ENCODE peak calls at places on chromosomes 11 and 22, in ten cellular contexts. Z is progenitor cell of endocrine pancreas; A is stimulated activated CD8-positive, alpha-beta memory T cell treated with anti-CD3 and anti-CD28 coated beads, Interleukin-15, amount 100 ng/mL, for 4 hours; R is heart right ventricle; O is adipocyte; N is activated CD8-positive, alpha-beta memory T cell treated with anti-CD3 and anti-CD28 coated beads for 24 hours; V is gastrocnemius medialis; D is HTR-8/SVneo; S is amygdala; K is T-helper 17 cell. Y is an unnamed sample.

GRCh38 chr11:68976563-68976962 is 4.2 kb downstream of the MRGPRD start:
- DNase-seq in D (no peak), Z (no peak), V (no peak), N (no peak), S (no peak), A (no peak), O (peak), R (no peak), K (no peak), Y (no peak)

GRCh38 chr11:103257360-103257759 is 148.1 kb downstream of the DYNC2H1 start:
- DNase-seq in D (peak), O (peak), S (no peak), Z (no peak), N (no peak), R (no peak), A (no peak), K (no peak), V (no peak), Y (no peak)

GRCh38 chr22:49284931-49285330 is 542.7 kb downstream of the BRD1 start:
- DNase-seq in V (no peak), K (no peak), Z (no peak), A (no peak), N (no peak), D (no peak), O (no peak), R (no peak), S (no peak), Y (no peak)

GRCh38 chr22:49647346-49648026 is 180.2 kb downstream of the BRD1 start:
- DNase-seq in R (no peak), V (no peak), Z (no peak), O (no peak), D (no peak), A (no peak), K (no peak), N (no peak), S (no peak), Y (no peak)

GRCh38 chr22:28024422-28024888 is 105.4 kb upstream of the PITPNB start:
- DNase-seq in D (no peak), A (no peak), O (no peak), Z (no peak), S (no peak), K (no peak), N (no peak), R (no peak), V (peak), Y (no peak)

GRCh38 chr11:34724973-34725372 is 104.1 kb downstream of the EHF start:
- DNase-seq in D (no peak), R (no peak), Z (no peak), S (no peak), K (no peak), A (no peak), N (no peak), V (no peak), O (no peak), Y (no peak)

GRCh38 chr11:23509821-23510220 is 649.5 kb upstream of the CCDC179 start:
- DNase-seq in O (no peak), N (no peak), Z (no peak), D (no peak), A (no peak), V (no peak), K (no peak), R (no peak), S (no peak), Y (no peak)

GRCh38 chr11:16800382-16800781 is 61.9 kb downstream of the C11orf58 start:
- DNase-seq in A (no peak), O (no peak), S (no peak), V (no peak), N (no peak), R (no peak), D (no peak), Z (no peak), K (no peak), Y (no peak)

GRCh38 chr22:48365386-48365785 is 1462.3 kb downstream of the BRD1 start:
- DNase-seq in K (no peak), S (no peak), R (no peak), D (no peak), N (peak), Z (no peak), A (no peak), V (no peak), O (no peak), Y (no peak)

GRCh38 chr11:122817121-122817520 is 21.2 kb upstream of the CRTAM start:
- DNase-seq in K (no peak), A (no peak), Z (no peak), V (no peak), N (no peak), R (no peak), O (no peak), D (no peak), S (no peak), Y (no peak)

Y was measured in midbrain.